ENCODE peak calls at places on chromosomes 12 and 14, in seven cellular contexts. L is activated naive CD8-positive, alpha-beta T cell treated with anti-CD3 and anti-CD28 coated beads, Interleukin-2, amount 50 U/mL, for 24 hours; R is AG09309; V is HTR-8/SVneo; G is NCI-H1048; P is WERI-Rb-1; T is cardiac muscle cell. S is an unnamed sample.

GRCh38 chr12:112443916-112444315 is 25.2 kb downstream of the PTPN11 start:
- DNase-seq in L (no peak), T (no peak), G (no peak), V (no peak), P (no peak), R (no peak), S (no peak)

GRCh38 chr12:114371733-114372132 is 34.2 kb downstream of the TBX5 start:
- DNase-seq in R (no peak), G (no peak), V (no peak), P (no peak), L (no peak), T (no peak), S (no peak)

GRCh38 chr14:93033039-93033982 is 82.4 kb downstream of the ITPK1 start:
- DNase-seq in P (no peak), T (no peak), L (no peak), R (no peak), G (no peak), V (no peak), S (no peak)

GRCh38 chr14:55270832-55271571 is at the start of gene FBXO34:
- DNase-seq in P (peak; percentile 98), T (peak; percentile 100), G (peak; percentile 95), V (peak; percentile 99), L (peak; percentile 100), R (peak; percentile 77), S (peak; percentile 93)

GRCh38 chr14:94056579-94057308 is 24.3 kb downstream of the DDX24 start:
- DNase-seq in G (no peak), L (no peak), V (no peak), R (no peak), P (no peak), T (no peak), S (no peak)

GRCh38 chr12:108691995-108692808 is 39.1 kb downstream of the CORO1C start:
- DNase-seq in L (no peak), V (no peak), P (no peak), G (no peak), T (peak; percentile 71), R (no peak), S (no peak)

GRCh38 chr12:122318607-122319311 is 52.5 kb upstream of the VPS33A start:
- DNase-seq in V (peak; percentile 22), G (no peak), R (peak; percentile 89), L (no peak), T (no peak), P (no peak), S (peak; percentile 95)

GRCh38 chr12:49367381-49368239 is at the start of gene SPATS2:
- DNase-seq in R (no peak), G (no peak), P (peak; percentile 99), L (no peak), V (no peak), T (no peak), S (no peak)

GRCh38 chr12:95385246-95385645 is 88.7 kb upstream of the METAP2 start:
- DNase-seq in V (no peak), L (no peak), T (no peak), P (no peak), G (no peak), R (peak; percentile 23), S (peak; percentile 27)

GRCh38 chr12:110077769-110078168 is 29.4 kb upstream of the C12orf76 start:
- DNase-seq in V (no peak), P (no peak), R (no peak), G (no peak), L (no peak), T (no peak), S (no peak)

GRCh38 chr14:54000341-54000811 is 43.8 kb upstream of the BMP4 start:
- DNase-seq in R (peak; percentile 20), G (no peak), V (no peak), P (no peak), L (no peak), T (no peak), S (no peak)

GRCh38 chr12:108305520-108305919 is 33.6 kb downstream of the CMKLR1 start:
- DNase-seq in T (peak; percentile 8), L (peak; percentile 25), V (peak; percentile 41), R (peak; percentile 93), G (no peak), P (no peak), S (peak; percentile 87)

GRCh38 chr12:127463237-127463636 is 803.7 kb upstream of the TMEM132C start:
- DNase-seq in G (no peak), P (no peak), V (no peak), R (no peak), T (no peak), L (no peak), S (no peak)

GRCh38 chr14:63800651-63801385 is 52.0 kb upstream of the SYNE2 start:
- DNase-seq in R (no peak), T (no peak), L (no peak), V (no peak), G (no peak), P (no peak), S (no peak)

GRCh38 chr12:53995311-53996187 is 4.4 kb upstream of the HOXC9 start:
- DNase-seq in L (no peak), V (no peak), P (no peak), R (no peak), T (no peak), G (no peak), S (no peak)

GRCh38 chr12:4449862-4450222 is 4.2 kb upstream of the FGF6 start:
- DNase-seq in V (no peak), P (no peak), L (no peak), T (no peak), G (no peak), R (no peak), S (no peak)

GRCh38 chr14:91609183-91609582 is 99.1 kb upstream of the PPP4R3A start:
- DNase-seq in R (no peak), V (no peak), T (no peak), P (no peak), G (no peak), L (no peak), S (no peak)

GRCh38 chr12:92927436-92928116 is 1.5 kb downstream of the EEA1 start:
- DNase-seq in R (peak; percentile 21), T (no peak), G (no peak), P (no peak), V (no peak), L (no peak), S (peak; percentile 24)

GRCh38 chr14:99574099-99574880 is 29.7 kb downstream of the CCDC85C start:
- DNase-seq in G (no peak), L (no peak), P (no peak), V (peak; percentile 81), T (peak; percentile 91), R (peak; percentile 33), S (no peak)

GRCh38 chr12:77943466-77943865 is 112.8 kb downstream of the NAV3 start:
- DNase-seq in P (no peak), T (no peak), G (no peak), R (no peak), L (no peak), V (peak; percentile 19), S (no peak)

GRCh38 chr12:115752913-115753726 is 524.4 kb downstream of the MED13L start:
- DNase-seq in G (no peak), T (peak; percentile 77), L (no peak), P (peak; percentile 43), V (peak; percentile 33), R (peak; percentile 50), S (peak; percentile 58)

GRCh38 chr12:30417697-30418231 is 277.9 kb downstream of the IPO8 start:
- DNase-seq in L (no peak), R (peak; percentile 23), P (no peak), T (no peak), V (peak; percentile 25), G (no peak), S (peak; percentile 80)

GRCh38 chr14:93947282-93947681 is 20.1 kb downstream of the FAM181A start:
- DNase-seq in L (no peak), V (no peak), G (no peak), R (no peak), P (no peak), T (peak; percentile 15), S (no peak)

GRCh38 chr12:89707623-89707991 is 1.0 kb downstream of the ATP2B1 start:
- DNase-seq in V (no peak), R (no peak), T (peak; percentile 59), P (peak; percentile 56), L (peak; percentile 23), G (no peak), S (no peak)

GRCh38 chr12:65490193-65490592 is 211.7 kb downstream of the MSRB3 start:
- DNase-seq in P (no peak), R (no peak), V (no peak), T (no peak), L (no peak), G (no peak), S (no peak)

GRCh38 chr14:42224053-42224888 is 617.6 kb downstream of the LRFN5 start:
- DNase-seq in R (no peak), L (peak; percentile 53), P (peak; percentile 69), V (peak; percentile 48), T (peak; percentile 78), G (peak; percentile 45), S (peak; percentile 30)

GRCh38 chr12:11730299-11731041 is 81.0 kb downstream of the ETV6 start:
- DNase-seq in L (no peak), P (no peak), R (no peak), G (no peak), T (no peak), V (no peak), S (no peak)

GRCh38 chr14:101623077-101623372 is 61.7 kb downstream of the DIO3 start:
- DNase-seq in P (no peak), R (no peak), T (no peak), V (no peak), G (no peak), L (no peak), S (no peak)

GRCh38 chr12:23423097-23423687 is 526.3 kb downstream of the SOX5 start:
- DNase-seq in V (no peak), P (no peak), R (no peak), T (no peak), L (no peak), G (no peak), S (no peak)

GRCh38 chr14:100902295-100902694 is 1.2 kb downstream of the RTL1 start:
- DNase-seq in G (no peak), R (no peak), T (peak; percentile 32), V (no peak), P (no peak), L (no peak), S (no peak)

GRCh38 chr12:5272061-5272820 is 159.7 kb upstream of the NTF3 start:
- DNase-seq in V (no peak), P (no peak), R (no peak), L (no peak), G (no peak), T (no peak), S (no peak)

GRCh38 chr12:6327159-6327558 is 14.7 kb downstream of the TNFRSF1A start:
- DNase-seq in G (no peak), L (no peak), T (no peak), R (no peak), V (no peak), P (no peak), S (no peak)

GRCh38 chr12:49131051-49131972 is at the start of gene TUBA1B:
- DNase-seq in R (no peak), T (peak; percentile 97), L (peak; percentile 93), G (peak; percentile 76), V (peak; percentile 85), P (peak; percentile 92), S (peak; percentile 58)

GRCh38 chr12:124753230-124753595 is 110.5 kb downstream of the SCARB1 start:
- DNase-seq in L (no peak), P (no peak), R (no peak), V (no peak), T (no peak), G (no peak), S (no peak)

GRCh38 chr14:32453857-32454810 is 125.0 kb downstream of the AKAP6 start:
- DNase-seq in P (no peak), V (no peak), L (no peak), T (no peak), G (no peak), R (no peak), S (peak; percentile 34)

GRCh38 chr12:62934799-62935674 is at the start of gene PPM1H:
- DNase-seq in G (no peak), V (peak; percentile 82), T (peak; percentile 89), L (peak; percentile 25), R (no peak), P (peak; percentile 97), S (no peak)

GRCh38 chr12:22082190-22082701 is 36.2 kb downstream of the CMAS start:
- DNase-seq in V (no peak), P (no peak), G (no peak), T (no peak), L (no peak), R (no peak), S (no peak)

S was measured in GM04504.